ENCODE peak calls at places on chromosome 22, in four cellular contexts. One of them, this sample, is unnamed. For H3K4me1 and H3K36me3, the result is how much of the 10 kb centered on the place peaks cover.

GRCh38 chr22:31646186-31647019 is 15.6 kb downstream of the PISD start:
- DNase-seq in MM.1S: no peak
- DNase-seq in mucosa of descending colon: no peak
- DNase-seq in left ventricle myocardium inferior: no peak
- DNase-seq in this sample: no peak

GRCh38 chr22:27514612-27515011 is 286.9 kb downstream of the MN1 start:
- DNase-seq in MM.1S: no peak
- DNase-seq in mucosa of descending colon: no peak
- DNase-seq in left ventricle myocardium inferior: no peak
- DNase-seq in this sample: no peak

GRCh38 chr22:36286096-36286957 is 33.4 kb downstream of the APOL1 start:
- DNase-seq in MM.1S: peak
- DNase-seq in mucosa of descending colon: peak
- DNase-seq in left ventricle myocardium inferior: peak
- DNase-seq in this sample: peak

GRCh38 chr22:17647452-17647851 is 8.9 kb downstream of the BCL2L13 start:
- DNase-seq in MM.1S: no peak
- DNase-seq in mucosa of descending colon: no peak
- DNase-seq in left ventricle myocardium inferior: no peak
- DNase-seq in this sample: no peak

GRCh38 chr22:50600541-50600940 is at the start of gene MAPK8IP2:
- DNase-seq in MM.1S: no peak
- DNase-seq in mucosa of descending colon: no peak
- DNase-seq in left ventricle myocardium inferior: no peak
- DNase-seq in this sample: no peak

GRCh38 chr22:41302016-41302767 is 867 bp downstream of the ZC3H7B start:
- DNase-seq in MM.1S: no peak
- DNase-seq in mucosa of descending colon: no peak
- DNase-seq in left ventricle myocardium inferior: no peak
- DNase-seq in this sample: no peak

GRCh38 chr22:38871360-38872171 is 450 bp downstream of the CBX6 start:
- DNase-seq in MM.1S: peak
- DNase-seq in mucosa of descending colon: peak
- DNase-seq in left ventricle myocardium inferior: no peak
- DNase-seq in this sample: no peak

GRCh38 chr22:17952273-17952801 is 72.0 kb downstream of the MICAL3 start:
- DNase-seq in MM.1S: no peak
- DNase-seq in mucosa of descending colon: peak
- DNase-seq in left ventricle myocardium inferior: no peak
- DNase-seq in this sample: peak

GRCh38 chr22:40056163-40056958 is 61.6 kb downstream of the FAM83F start:
- DNase-seq in MM.1S: no peak
- DNase-seq in mucosa of descending colon: no peak
- DNase-seq in left ventricle myocardium inferior: no peak
- DNase-seq in this sample: no peak

DNA sequence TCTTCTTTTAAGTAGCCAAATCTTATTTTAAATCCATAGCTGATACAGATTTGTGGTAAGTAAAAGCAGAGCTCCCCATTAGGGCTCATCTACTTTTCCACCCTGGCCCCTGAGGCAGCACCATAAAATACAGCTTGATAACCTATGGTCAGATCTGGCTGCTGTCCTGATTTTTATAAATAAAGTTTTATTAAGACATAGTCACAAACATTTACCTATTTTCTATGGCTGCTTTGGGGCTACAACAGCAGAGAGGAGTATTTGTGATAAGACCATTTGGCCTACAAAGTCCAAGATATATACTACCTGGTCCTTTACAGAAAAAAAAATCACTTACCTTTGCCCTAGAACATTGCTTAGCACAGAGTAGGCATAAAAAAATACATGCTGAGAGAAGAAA is 200.0 kb upstream of the SEZ6L start:
- DNase-seq in MM.1S: no peak
- DNase-seq in mucosa of descending colon: no peak
- DNase-seq in left ventricle myocardium inferior: no peak
- DNase-seq in this sample: no peak
- H3K4me1 ChIP-seq in MM.1S: under half
- H3K4me1 ChIP-seq in mucosa of descending colon: under half
- H3K4me1 ChIP-seq in left ventricle myocardium inferior: under half
- H3K4me1 ChIP-seq in this sample: under half

DNA sequence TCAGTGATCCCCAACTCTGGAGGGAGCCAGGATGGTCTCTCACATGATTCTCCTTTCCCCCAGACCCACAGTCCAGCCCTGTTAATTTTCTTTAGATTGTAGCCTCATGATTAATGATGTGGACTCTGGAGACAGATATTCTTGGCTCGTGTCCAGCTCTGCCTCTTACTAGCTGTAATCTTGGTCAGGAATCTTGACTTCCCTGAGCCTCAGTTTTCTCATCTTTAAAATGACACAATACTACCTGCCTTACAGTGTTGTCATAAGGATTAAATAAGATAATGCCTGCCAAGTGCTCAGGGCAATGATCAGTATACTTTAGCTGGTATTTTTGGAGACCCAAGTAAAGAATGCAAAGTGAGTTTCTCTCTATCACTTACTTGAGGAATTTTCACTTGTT is 60.0 kb downstream of the SPECC1L start:
- DNase-seq in MM.1S: no peak
- DNase-seq in mucosa of descending colon: no peak
- DNase-seq in left ventricle myocardium inferior: no peak
- DNase-seq in this sample: no peak
- H3K36me3 ChIP-seq in MM.1S: under half
- H3K36me3 ChIP-seq in mucosa of descending colon: under half
- H3K36me3 ChIP-seq in left ventricle myocardium inferior: half or more
- H3K36me3 ChIP-seq in this sample: under half

DNA sequence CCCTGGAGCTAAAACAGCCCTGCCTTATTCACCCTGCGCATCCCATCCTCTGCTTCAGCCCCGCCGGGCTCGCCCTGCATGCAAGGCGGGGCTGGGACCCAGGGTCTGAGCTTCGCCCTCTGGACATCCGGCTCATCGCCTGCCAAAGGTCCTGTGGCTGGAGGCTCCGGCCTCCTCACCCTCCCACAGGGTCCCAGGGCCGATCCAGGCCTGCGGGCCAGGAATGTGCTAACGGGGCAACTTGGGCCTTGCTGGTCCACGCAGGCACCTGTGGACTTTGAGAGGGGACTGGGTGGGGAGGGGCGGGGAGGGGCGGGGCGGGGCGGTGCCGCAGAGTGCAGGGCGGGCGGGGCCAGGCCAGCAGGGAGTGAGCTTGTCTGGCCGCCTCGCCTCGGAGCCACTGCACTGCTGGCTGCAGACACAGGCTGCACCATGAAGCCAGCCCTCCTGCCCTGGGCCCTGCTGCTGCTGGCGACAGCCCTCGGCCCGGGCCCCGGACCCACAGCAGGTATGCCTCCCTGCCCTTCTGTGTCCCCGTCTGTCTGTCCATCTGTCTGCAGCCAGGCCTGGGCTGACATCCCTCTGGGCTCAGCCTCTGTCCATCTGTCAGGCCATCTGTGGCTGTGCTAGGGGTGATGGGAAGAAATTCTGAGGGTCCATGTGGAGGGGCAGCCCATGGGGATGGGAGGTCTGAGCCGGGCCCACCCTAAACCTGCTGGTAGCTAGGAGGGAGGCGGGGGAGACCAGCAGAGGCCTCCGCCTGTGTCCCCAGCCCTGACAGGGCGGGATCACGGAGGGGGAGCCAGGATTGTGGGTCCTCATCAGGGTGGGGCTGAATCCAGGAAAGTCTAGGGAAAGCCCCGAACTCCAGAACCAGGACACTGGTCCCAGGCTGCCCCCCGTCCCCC is at the start of gene SUSD2:
- DNase-seq in MM.1S: no peak
- DNase-seq in mucosa of descending colon: peak
- DNase-seq in left ventricle myocardium inferior: peak
- DNase-seq in this sample: peak
- TF ChIP-seq CTCF in MM.1S: no peak
- TF ChIP-seq CTCF in mucosa of descending colon: no peak
- TF ChIP-seq CTCF in left ventricle myocardium inferior: no peak
- TF ChIP-seq CTCF in this sample: no peak

GRCh38 chr22:49381595-49382450 is 445.9 kb downstream of the BRD1 start:
- DNase-seq in MM.1S: no peak
- DNase-seq in mucosa of descending colon: peak
- DNase-seq in left ventricle myocardium inferior: no peak
- DNase-seq in this sample: no peak
- H3K4me1 ChIP-seq in MM.1S: under half
- H3K4me1 ChIP-seq in mucosa of descending colon: under half
- H3K4me1 ChIP-seq in left ventricle myocardium inferior: under half
- H3K4me1 ChIP-seq in this sample: under half

DNA sequence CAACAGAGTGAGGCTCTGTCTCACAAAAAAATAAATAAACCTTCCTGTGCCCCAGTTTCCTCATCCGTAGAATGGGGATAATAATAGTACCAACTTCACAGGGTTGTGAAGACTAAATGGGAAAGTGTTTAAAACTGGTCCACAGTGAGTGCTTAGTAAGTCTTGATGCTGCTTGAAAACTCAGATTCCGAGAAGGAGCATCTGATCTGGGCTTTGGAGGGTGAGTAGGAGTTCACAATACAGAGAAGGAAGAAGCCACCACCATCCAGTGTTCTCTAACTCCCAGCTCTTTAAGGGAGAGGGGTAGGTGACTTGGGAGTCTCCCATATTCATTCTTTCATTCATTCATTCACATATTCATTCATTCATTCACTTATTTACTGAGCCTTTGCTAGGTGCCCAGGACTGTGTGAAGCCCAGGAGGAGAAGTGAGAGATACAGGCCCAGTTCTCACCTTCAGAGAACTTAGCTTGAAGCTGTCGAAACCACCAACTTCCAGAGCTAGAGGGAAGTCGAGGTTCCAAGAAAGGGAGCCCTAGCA is 17.7 kb downstream of the CYTH4 start:
- DNase-seq in MM.1S: no peak
- DNase-seq in mucosa of descending colon: no peak
- DNase-seq in left ventricle myocardium inferior: no peak
- DNase-seq in this sample: no peak
- H3K36me3 ChIP-seq in MM.1S: under half
- H3K36me3 ChIP-seq in mucosa of descending colon: under half
- H3K36me3 ChIP-seq in left ventricle myocardium inferior: under half
- H3K36me3 ChIP-seq in this sample: under half

GRCh38 chr22:46129390-46130041 is 20.8 kb upstream of the PPARA start:
- DNase-seq in MM.1S: no peak
- DNase-seq in mucosa of descending colon: peak
- DNase-seq in left ventricle myocardium inferior: peak
- DNase-seq in this sample: no peak

GRCh38 chr22:46133588-46133855 is 16.8 kb upstream of the PPARA start:
- DNase-seq in MM.1S: no peak
- DNase-seq in mucosa of descending colon: no peak
- DNase-seq in left ventricle myocardium inferior: no peak
- DNase-seq in this sample: no peak

GRCh38 chr22:46128606-46129005 is 21.7 kb upstream of the PPARA start:
- DNase-seq in MM.1S: no peak
- DNase-seq in mucosa of descending colon: no peak
- DNase-seq in left ventricle myocardium inferior: no peak
- DNase-seq in this sample: no peak

GRCh38 chr22:46132830-46133587 is 17.3 kb upstream of the PPARA start:
- DNase-seq in MM.1S: no peak
- DNase-seq in mucosa of descending colon: no peak
- DNase-seq in left ventricle myocardium inferior: no peak
- DNase-seq in this sample: no peak

DNA sequence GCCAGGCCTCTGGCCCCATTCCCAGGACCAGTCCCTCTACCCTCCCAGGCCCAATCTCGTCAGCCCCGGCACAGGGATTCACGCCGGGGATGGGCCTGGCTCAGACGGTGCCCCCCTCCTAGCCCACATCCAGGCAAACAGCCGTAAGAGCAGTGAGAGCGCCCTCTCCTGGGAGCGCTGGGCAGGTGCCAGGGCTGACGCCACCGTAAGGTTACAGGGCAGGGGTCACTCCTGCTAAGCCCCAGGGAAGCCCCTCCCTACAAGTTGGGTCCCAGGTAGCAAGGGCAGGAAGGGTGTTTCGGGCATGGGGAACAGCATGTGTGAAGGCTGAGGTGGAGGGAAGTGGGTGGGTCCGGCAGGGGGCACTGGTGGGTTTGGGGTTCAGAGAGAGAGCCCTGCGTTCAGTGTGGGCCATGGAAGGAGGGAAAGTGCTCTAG is 19.2 kb upstream of the PPARA start:
- DNase-seq in MM.1S: no peak
- DNase-seq in mucosa of descending colon: no peak
- DNase-seq in left ventricle myocardium inferior: no peak
- DNase-seq in this sample: no peak
- TF ChIP-seq CTCF in MM.1S: peak
- TF ChIP-seq CTCF in mucosa of descending colon: no peak
- TF ChIP-seq CTCF in left ventricle myocardium inferior: no peak
- TF ChIP-seq CTCF in this sample: no peak

This sample was measured in colonic mucosa.